ENCODE peak calls at places on chromosomes 13 and 19, in six cellular contexts. S is T-helper 9 cell, P is renal cortical epithelial cell, L is LoVo, U is amniotic epithelial cell, J is epithelial cell of esophagus. T is an unnamed sample.

GRCh38 chr13:113953561-113953960 is 20.3 kb downstream of the C13orf46 start:
- DNase-seq in S (no peak), P (no peak), L (no peak), U (no peak), J (no peak), T (no peak)

GRCh38 chr13:30049692-30050091 is 199.3 kb upstream of the UBL3 start:
- DNase-seq in S (no peak), P (no peak), L (no peak), U (no peak), J (peak), T (peak)

GRCh38 chr13:112770504-112770903 is 80.7 kb downstream of the ATP11A start:
- DNase-seq in S (no peak), P (no peak), L (no peak), U (no peak), J (no peak), T (no peak)

GRCh38 chr19:29583196-29584006 is 22.7 kb upstream of the POP4 start:
- DNase-seq in S (no peak), P (no peak), L (no peak), U (no peak), J (peak), T (no peak)

GRCh38 chr13:41148421-41149283 is 16.1 kb upstream of the KBTBD6 start:
- DNase-seq in S (no peak), P (no peak), L (no peak), U (no peak), J (no peak), T (peak)

GRCh38 chr13:102003848-102004570 is 397.8 kb downstream of the FGF14 start:
- DNase-seq in S (no peak), P (no peak), L (no peak), U (peak), J (peak), T (no peak)

GRCh38 chr19:307793-308420 is 16.7 kb upstream of the PLPP2 start:
- DNase-seq in S (no peak), P (no peak), L (no peak), U (no peak), J (no peak), T (no peak)

GRCh38 chr13:97174638-97175037 is 47.5 kb upstream of the MBNL2 start:
- DNase-seq in S (no peak), P (no peak), L (no peak), U (no peak), J (peak), T (no peak)

GRCh38 chr19:3479177-3479818 is 1.0 kb downstream of the SMIM24 start:
- DNase-seq in S (no peak), P (no peak), L (no peak), U (no peak), J (no peak), T (peak)

GRCh38 chr19:13277104-13277809 is 127.0 kb downstream of the IER2 start:
- DNase-seq in S (peak), P (peak), L (peak), U (peak), J (peak), T (peak)